ENCODE peak calls at places on chromosomes 7 and 10, in eight cellular contexts. E is activated CD4-positive, alpha-beta T cell treated with anti-CD3 and anti-CD28 coated beads for 48 hours; B is stimulated activated CD4-positive, alpha-beta T cell treated with anti-CD3 and anti-CD28 coated beads, Interleukin-4, amount 100 ng/mL, for 1 hour; X is spleen; Q is substantia nigra; N is AG10803; I is AML-193; A is endothelial cell. P is an unnamed sample.

GRCh38 chr7:44293561-44294324 is 31.7 kb downstream of the CAMK2B start:
- DNase-seq in E (peak; percentile 1), B (no peak), X (peak; percentile 19), Q (no peak), N (no peak), I (no peak), A (peak; percentile 2), P (peak; percentile 64)

GRCh38 chr7:41819645-41820044 is 116.8 kb upstream of the INHBA start:
- DNase-seq in E (no peak), B (no peak), X (no peak), Q (no peak), N (no peak), I (no peak), A (no peak), P (no peak)

GRCh38 chr10:98270786-98271185 is 2.8 kb upstream of the LOXL4 start:
- DNase-seq in E (no peak), B (no peak), X (no peak), Q (no peak), N (no peak), I (no peak), A (no peak), P (no peak)

GRCh38 chr7:116441534-116441933 is 58.0 kb upstream of the CAV2 start:
- DNase-seq in E (no peak), B (no peak), X (no peak), Q (no peak), N (peak; percentile 83), I (no peak), A (no peak), P (no peak)

GRCh38 chr10:68856352-68856751 is 29.0 kb downstream of the STOX1 start:
- DNase-seq in E (no peak), B (no peak), X (no peak), Q (no peak), N (no peak), I (no peak), A (no peak), P (no peak)

GRCh38 chr7:130409067-130409721 is 28.9 kb downstream of the CPA1 start:
- DNase-seq in E (no peak), B (no peak), X (no peak), Q (no peak), N (peak; percentile 54), I (no peak), A (no peak), P (no peak)

GRCh38 chr10:8412541-8412940 is 358.1 kb downstream of the GATA3 start:
- DNase-seq in E (no peak), B (no peak), X (no peak), Q (no peak), N (no peak), I (no peak), A (no peak), P (no peak)

GRCh38 chr10:110992011-110992800 is 72.8 kb downstream of the SHOC2 start:
- DNase-seq in E (no peak), B (no peak), X (no peak), Q (no peak), N (peak; percentile 13), I (no peak), A (no peak), P (no peak)

GRCh38 chr10:71621783-71622526 is 97.6 kb downstream of the C10orf105 start:
- DNase-seq in E (no peak), B (no peak), X (no peak), Q (peak; percentile 37), N (peak; percentile 63), I (no peak), A (no peak), P (no peak)

GRCh38 chr7:7746419-7746818 is 28.0 kb upstream of the RPA3 start:
- DNase-seq in E (no peak), B (no peak), X (no peak), Q (no peak), N (no peak), I (no peak), A (no peak), P (no peak)

GRCh38 chr10:133366751-133367150 is 6.4 kb downstream of the ECHS1 start:
- DNase-seq in E (no peak), B (no peak), X (no peak), Q (no peak), N (no peak), I (no peak), A (no peak), P (no peak)

GRCh38 chr10:113746188-113746950 is 5.1 kb upstream of the PLEKHS1 start:
- DNase-seq in E (no peak), B (no peak), X (no peak), Q (no peak), N (peak; percentile 55), I (no peak), A (no peak), P (no peak)

GRCh38 chr10:76939862-76940495 is 697.6 kb downstream of the KCNMA1 start:
- DNase-seq in E (no peak), B (no peak), X (no peak), Q (no peak), N (no peak), I (no peak), A (no peak), P (no peak)

GRCh38 chr10:121596668-121597503 is 1.4 kb downstream of the FGFR2 start:
- DNase-seq in E (no peak), B (no peak), X (no peak), Q (peak; percentile 65), N (no peak), I (no peak), A (peak; percentile 51), P (no peak)

GRCh38 chr7:64999165-65000004 is 7.1 kb downstream of the ERV3-1 start:
- DNase-seq in E (no peak), B (no peak), X (peak; percentile 80), Q (no peak), N (peak; percentile 11), I (peak; percentile 79), A (peak; percentile 16), P (no peak)

GRCh38 chr10:116444527-116445142 is 17.0 kb downstream of the PNLIPRP3 start:
- DNase-seq in E (peak; percentile 9), B (no peak), X (no peak), Q (no peak), N (peak; percentile 48), I (no peak), A (peak; percentile 44), P (no peak)

GRCh38 chr10:73205121-73205520 is 37.2 kb downstream of the FAM149B1 start:
- DNase-seq in E (no peak), B (no peak), X (no peak), Q (no peak), N (no peak), I (no peak), A (no peak), P (no peak)

GRCh38 chr10:3568983-3569382 is 216.0 kb downstream of the KLF6 start:
- DNase-seq in E (no peak), B (no peak), X (no peak), Q (no peak), N (no peak), I (no peak), A (no peak), P (no peak)

GRCh38 chr10:110857265-110858158 is 14.2 kb upstream of the PDCD4 start:
- DNase-seq in E (peak; percentile 42), B (no peak), X (no peak), Q (no peak), N (peak; percentile 47), I (no peak), A (no peak), P (no peak)

GRCh38 chr10:93160829-93161228 is 87.1 kb downstream of the CYP26A1 start:
- DNase-seq in E (no peak), B (no peak), X (no peak), Q (no peak), N (peak; percentile 94), I (no peak), A (no peak), P (no peak)

GRCh38 chr7:7978860-7979259 is 10.3 kb downstream of the GLCCI1 start:
- DNase-seq in E (no peak), B (no peak), X (no peak), Q (no peak), N (no peak), I (peak; percentile 42), A (no peak), P (no peak)

GRCh38 chr10:126857178-126857806 is 47.9 kb upstream of the DOCK1 start:
- DNase-seq in E (no peak), B (no peak), X (no peak), Q (no peak), N (no peak), I (no peak), A (no peak), P (peak; percentile 57)

GRCh38 chr10:117411440-117412428 is 36.5 kb upstream of the PDZD8 start:
- DNase-seq in E (no peak), B (no peak), X (no peak), Q (no peak), N (no peak), I (peak; percentile 50), A (no peak), P (no peak)

GRCh38 chr10:71285180-71285545 is 33.9 kb upstream of the SLC29A3 start:
- DNase-seq in E (peak; percentile 49), B (peak; percentile 27), X (no peak), Q (peak; percentile 20), N (no peak), I (peak; percentile 1), A (peak; percentile 60), P (no peak)

GRCh38 chr7:4282434-4283223 is 399.5 kb upstream of the FOXK1 start:
- DNase-seq in E (no peak), B (no peak), X (peak; percentile 30), Q (no peak), N (no peak), I (no peak), A (no peak), P (peak; percentile 65)

GRCh38 chr7:152006336-152006735 is 19.1 kb upstream of the GALNT11 start:
- DNase-seq in E (no peak), B (no peak), X (no peak), Q (no peak), N (peak; percentile 72), I (no peak), A (no peak), P (no peak)

GRCh38 chr7:137507096-137507495 is 163.6 kb upstream of the PTN start:
- DNase-seq in E (no peak), B (no peak), X (no peak), Q (no peak), N (no peak), I (no peak), A (no peak), P (no peak)

GRCh38 chr7:27586825-27587224 is 75.9 kb downstream of the HIBADH start:
- DNase-seq in E (no peak), B (no peak), X (peak; percentile 78), Q (peak; percentile 17), N (peak; percentile 17), I (no peak), A (no peak), P (no peak)

GRCh38 chr7:1514993-1515392 is 10.8 kb upstream of the INTS1 start:
- DNase-seq in E (no peak), B (no peak), X (no peak), Q (no peak), N (no peak), I (no peak), A (no peak), P (no peak)

GRCh38 chr10:34291466-34292177 is 523.5 kb downstream of the PARD3 start:
- DNase-seq in E (no peak), B (no peak), X (no peak), Q (no peak), N (no peak), I (no peak), A (no peak), P (no peak)

GRCh38 chr7:142438235-142438922 is 180.5 kb upstream of the PRSS58 start:
- DNase-seq in E (peak; percentile 38), B (no peak), X (no peak), Q (no peak), N (peak; percentile 37), I (peak; percentile 40), A (peak; percentile 53), P (no peak)

GRCh38 chr7:46286346-46286745 is 365.3 kb upstream of the IGFBP3 start:
- DNase-seq in E (no peak), B (no peak), X (no peak), Q (no peak), N (no peak), I (no peak), A (no peak), P (no peak)

GRCh38 chr7:143413123-143413522 is 4.5 kb upstream of the EPHA1 start:
- DNase-seq in E (no peak), B (no peak), X (no peak), Q (no peak), N (no peak), I (no peak), A (no peak), P (no peak)

GRCh38 chr10:3782099-3782455 is 2.9 kb downstream of the KLF6 start:
- DNase-seq in E (peak; percentile 40), B (no peak), X (no peak), Q (no peak), N (no peak), I (no peak), A (no peak), P (no peak)

P was measured in mesenteric fat pad.